ENCODE peak calls at places on chromosomes 7 and 10, in nine cellular contexts. One of them, this sample, is unnamed.

GRCh38 chr10:27223964-27224363 is 16.6 kb downstream of the ACBD5 start:
- DNase-seq in AG08395: peak; percentile 8
- DNase-seq in SW480: peak; percentile 17
- DNase-seq in MCF 10A: peak; percentile 55
- DNase-seq in lower lobe of right lung: no peak
- DNase-seq in neuronal stem cell: no peak
- DNase-seq in left lobe of liver: no peak
- DNase-seq in activated T-helper 1 cell treated with anti-CD3 and anti-CD28 coated beads, Interleukin-2, amount 50 U/mL, for 16 hours: no peak
- DNase-seq in NCI-H446 treated with DMSO at 0.1 percent for 48 hours: no peak
- DNase-seq in this sample: no peak

GRCh38 chr7:74454059-74454947 is 597 bp downstream of the GTF2IRD1 start:
- DNase-seq in MCF 10A: no peak
- DNase-seq in left lobe of liver: no peak
- DNase-seq in activated T-helper 1 cell treated with anti-CD3 and anti-CD28 coated beads, Interleukin-2, amount 50 U/mL, for 16 hours: no peak
- DNase-seq in neuronal stem cell: no peak
- DNase-seq in SW480: no peak
- DNase-seq in NCI-H446 treated with DMSO at 0.1 percent for 48 hours: no peak
- DNase-seq in lower lobe of right lung: no peak
- DNase-seq in AG08395: peak; percentile 14
- DNase-seq in this sample: no peak

GRCh38 chr10:124285587-124286527 is 132.9 kb downstream of the OAT start:
- DNase-seq in MCF 10A: no peak
- DNase-seq in lower lobe of right lung: no peak
- DNase-seq in neuronal stem cell: no peak
- DNase-seq in AG08395: peak; percentile 19
- DNase-seq in left lobe of liver: no peak
- DNase-seq in SW480: no peak
- DNase-seq in NCI-H446 treated with DMSO at 0.1 percent for 48 hours: no peak
- DNase-seq in activated T-helper 1 cell treated with anti-CD3 and anti-CD28 coated beads, Interleukin-2, amount 50 U/mL, for 16 hours: no peak
- DNase-seq in this sample: no peak

GRCh38 chr7:155303897-155304296 is 6.2 kb downstream of the INSIG1 start:
- DNase-seq in neuronal stem cell: no peak
- DNase-seq in left lobe of liver: no peak
- DNase-seq in MCF 10A: no peak
- DNase-seq in lower lobe of right lung: no peak
- DNase-seq in AG08395: no peak
- DNase-seq in NCI-H446 treated with DMSO at 0.1 percent for 48 hours: no peak
- DNase-seq in activated T-helper 1 cell treated with anti-CD3 and anti-CD28 coated beads, Interleukin-2, amount 50 U/mL, for 16 hours: no peak
- DNase-seq in SW480: no peak
- DNase-seq in this sample: no peak

GRCh38 chr7:91436655-91437054 is 172.4 kb downstream of the FZD1 start:
- DNase-seq in NCI-H446 treated with DMSO at 0.1 percent for 48 hours: no peak
- DNase-seq in left lobe of liver: no peak
- DNase-seq in neuronal stem cell: no peak
- DNase-seq in SW480: peak; percentile 20
- DNase-seq in AG08395: no peak
- DNase-seq in MCF 10A: peak; percentile 8
- DNase-seq in lower lobe of right lung: no peak
- DNase-seq in activated T-helper 1 cell treated with anti-CD3 and anti-CD28 coated beads, Interleukin-2, amount 50 U/mL, for 16 hours: no peak
- DNase-seq in this sample: no peak

GRCh38 chr10:27019827-27020226 is 80.5 kb downstream of the ANKRD26 start:
- DNase-seq in neuronal stem cell: no peak
- DNase-seq in NCI-H446 treated with DMSO at 0.1 percent for 48 hours: no peak
- DNase-seq in activated T-helper 1 cell treated with anti-CD3 and anti-CD28 coated beads, Interleukin-2, amount 50 U/mL, for 16 hours: no peak
- DNase-seq in left lobe of liver: no peak
- DNase-seq in lower lobe of right lung: no peak
- DNase-seq in AG08395: no peak
- DNase-seq in MCF 10A: no peak
- DNase-seq in SW480: no peak
- DNase-seq in this sample: no peak

GRCh38 chr7:31883761-31884164 is 186.4 kb downstream of the PDE1C start:
- DNase-seq in SW480: no peak
- DNase-seq in lower lobe of right lung: no peak
- DNase-seq in AG08395: peak; percentile 64
- DNase-seq in activated T-helper 1 cell treated with anti-CD3 and anti-CD28 coated beads, Interleukin-2, amount 50 U/mL, for 16 hours: no peak
- DNase-seq in NCI-H446 treated with DMSO at 0.1 percent for 48 hours: peak; percentile 94
- DNase-seq in left lobe of liver: no peak
- DNase-seq in MCF 10A: peak; percentile 79
- DNase-seq in neuronal stem cell: no peak
- DNase-seq in this sample: no peak

GRCh38 chr10:43216931-43217562 is 49.8 kb downstream of the RASGEF1A start:
- DNase-seq in lower lobe of right lung: peak; percentile 28
- DNase-seq in neuronal stem cell: no peak
- DNase-seq in NCI-H446 treated with DMSO at 0.1 percent for 48 hours: no peak
- DNase-seq in activated T-helper 1 cell treated with anti-CD3 and anti-CD28 coated beads, Interleukin-2, amount 50 U/mL, for 16 hours: no peak
- DNase-seq in SW480: no peak
- DNase-seq in AG08395: no peak
- DNase-seq in left lobe of liver: no peak
- DNase-seq in MCF 10A: no peak
- DNase-seq in this sample: no peak

GRCh38 chr10:131742371-131743000 is 158.3 kb upstream of the PPP2R2D start:
- DNase-seq in MCF 10A: no peak
- DNase-seq in neuronal stem cell: no peak
- DNase-seq in NCI-H446 treated with DMSO at 0.1 percent for 48 hours: no peak
- DNase-seq in activated T-helper 1 cell treated with anti-CD3 and anti-CD28 coated beads, Interleukin-2, amount 50 U/mL, for 16 hours: no peak
- DNase-seq in AG08395: no peak
- DNase-seq in lower lobe of right lung: no peak
- DNase-seq in SW480: no peak
- DNase-seq in left lobe of liver: no peak
- DNase-seq in this sample: no peak

GRCh38 chr7:106070201-106070551 is 41.9 kb downstream of the SYPL1 start:
- DNase-seq in activated T-helper 1 cell treated with anti-CD3 and anti-CD28 coated beads, Interleukin-2, amount 50 U/mL, for 16 hours: no peak
- DNase-seq in lower lobe of right lung: peak; percentile 65
- DNase-seq in SW480: no peak
- DNase-seq in AG08395: no peak
- DNase-seq in left lobe of liver: peak; percentile 85
- DNase-seq in MCF 10A: peak; percentile 91
- DNase-seq in neuronal stem cell: no peak
- DNase-seq in NCI-H446 treated with DMSO at 0.1 percent for 48 hours: peak; percentile 6
- DNase-seq in this sample: no peak

GRCh38 chr10:50739618-50740350 is at the start of gene ASAH2B:
- DNase-seq in lower lobe of right lung: peak; percentile 84
- DNase-seq in AG08395: peak; percentile 52
- DNase-seq in left lobe of liver: peak; percentile 93
- DNase-seq in NCI-H446 treated with DMSO at 0.1 percent for 48 hours: peak; percentile 50
- DNase-seq in SW480: peak; percentile 64
- DNase-seq in MCF 10A: peak; percentile 81
- DNase-seq in activated T-helper 1 cell treated with anti-CD3 and anti-CD28 coated beads, Interleukin-2, amount 50 U/mL, for 16 hours: peak; percentile 59
- DNase-seq in neuronal stem cell: peak; percentile 64
- DNase-seq in this sample: peak; percentile 59

GRCh38 chr10:72038458-72039001 is 49.8 kb downstream of the SPOCK2 start:
- DNase-seq in AG08395: peak; percentile 83
- DNase-seq in NCI-H446 treated with DMSO at 0.1 percent for 48 hours: no peak
- DNase-seq in SW480: no peak
- DNase-seq in MCF 10A: no peak
- DNase-seq in lower lobe of right lung: no peak
- DNase-seq in activated T-helper 1 cell treated with anti-CD3 and anti-CD28 coated beads, Interleukin-2, amount 50 U/mL, for 16 hours: no peak
- DNase-seq in neuronal stem cell: no peak
- DNase-seq in left lobe of liver: no peak
- DNase-seq in this sample: no peak

GRCh38 chr7:11060883-11061282 is 87.2 kb downstream of the PHF14 start:
- DNase-seq in neuronal stem cell: no peak
- DNase-seq in MCF 10A: no peak
- DNase-seq in AG08395: no peak
- DNase-seq in NCI-H446 treated with DMSO at 0.1 percent for 48 hours: no peak
- DNase-seq in left lobe of liver: no peak
- DNase-seq in activated T-helper 1 cell treated with anti-CD3 and anti-CD28 coated beads, Interleukin-2, amount 50 U/mL, for 16 hours: no peak
- DNase-seq in SW480: no peak
- DNase-seq in lower lobe of right lung: no peak
- DNase-seq in this sample: no peak

GRCh38 chr7:158064631-158065030 is 523.0 kb downstream of the PTPRN2 start:
- DNase-seq in MCF 10A: no peak
- DNase-seq in lower lobe of right lung: no peak
- DNase-seq in AG08395: no peak
- DNase-seq in left lobe of liver: no peak
- DNase-seq in neuronal stem cell: no peak
- DNase-seq in SW480: no peak
- DNase-seq in NCI-H446 treated with DMSO at 0.1 percent for 48 hours: no peak
- DNase-seq in activated T-helper 1 cell treated with anti-CD3 and anti-CD28 coated beads, Interleukin-2, amount 50 U/mL, for 16 hours: no peak
- DNase-seq in this sample: no peak

GRCh38 chr7:87474046-87474445 is 1.4 kb downstream of the ABCB4 start:
- DNase-seq in activated T-helper 1 cell treated with anti-CD3 and anti-CD28 coated beads, Interleukin-2, amount 50 U/mL, for 16 hours: no peak
- DNase-seq in AG08395: no peak
- DNase-seq in left lobe of liver: no peak
- DNase-seq in SW480: no peak
- DNase-seq in MCF 10A: no peak
- DNase-seq in NCI-H446 treated with DMSO at 0.1 percent for 48 hours: no peak
- DNase-seq in neuronal stem cell: no peak
- DNase-seq in lower lobe of right lung: no peak
- DNase-seq in this sample: no peak

GRCh38 chr7:104979167-104979841 is 34.7 kb upstream of the KMT2E start:
- DNase-seq in lower lobe of right lung: no peak
- DNase-seq in NCI-H446 treated with DMSO at 0.1 percent for 48 hours: peak; percentile 54
- DNase-seq in left lobe of liver: no peak
- DNase-seq in MCF 10A: no peak
- DNase-seq in activated T-helper 1 cell treated with anti-CD3 and anti-CD28 coated beads, Interleukin-2, amount 50 U/mL, for 16 hours: no peak
- DNase-seq in AG08395: peak; percentile 55
- DNase-seq in SW480: peak; percentile 91
- DNase-seq in neuronal stem cell: peak; percentile 17
- DNase-seq in this sample: peak; percentile 86